ENCODE peak calls at places on chromosomes 13 and 19, in five cellular contexts. K is IMR-90, C is prostate gland, F is ovary, G is K562. W is an unnamed sample. For H3K4me1, the result is how much of the 10 kb centered on the place peaks cover.

GRCh38 chr19:3586124-3586626 is 897 bp downstream of the GIPC3 start:
- DNase-seq in G (peak), K (no peak), F (no peak), C (no peak), W (no peak)

GRCh38 chr13:65112123-65113075 is 2117.7 kb downstream of the PCDH9 start:
- DNase-seq in C (no peak), F (no peak), K (peak), G (no peak), W (no peak)

GRCh38 chr13:109715902-109716301 is 70.5 kb downstream of the IRS2 start:
- DNase-seq in G (no peak), C (no peak), K (peak), F (no peak), W (no peak)

GRCh38 chr19:18763674-18764590 is 27.2 kb downstream of the COMP start:
- DNase-seq in C (peak), F (no peak), K (peak), G (peak), W (no peak)

GRCh38 chr19:50750010-50750409 is 20.3 kb upstream of the GPR32 start:
- DNase-seq in G (no peak), C (no peak), F (no peak), K (no peak), W (no peak)

GRCh38 chr13:50208826-50209335 is 193.6 kb downstream of the KCNRG start:
- DNase-seq in F (no peak), K (peak), G (peak), C (no peak), W (peak)

GRCh38 chr13:97856001-97856675 is 97.3 kb upstream of the IPO5 start:
- DNase-seq in F (peak), G (no peak), K (no peak), C (no peak), W (no peak)

GRCh38 chr13:109199280-109199679 is 569.9 kb downstream of the MYO16 start:
- DNase-seq in K (no peak), G (no peak), C (no peak), F (no peak), W (no peak)

GRCh38 chr13:68380041-68380973 is 1150.2 kb upstream of the PCDH9 start:
- DNase-seq in F (no peak), K (no peak), C (no peak), G (no peak), W (no peak)

GRCh38 chr19:5891938-5892771 is 11.4 kb downstream of the NDUFA11 start:
- DNase-seq in C (no peak), G (peak), K (peak), F (no peak), W (peak)

GRCh38 chr19:48618916-48619691 is at the start of the genes RPL18 and SPHK2:
- DNase-seq in K (peak), C (peak), G (peak), F (peak), W (peak)

DNA sequence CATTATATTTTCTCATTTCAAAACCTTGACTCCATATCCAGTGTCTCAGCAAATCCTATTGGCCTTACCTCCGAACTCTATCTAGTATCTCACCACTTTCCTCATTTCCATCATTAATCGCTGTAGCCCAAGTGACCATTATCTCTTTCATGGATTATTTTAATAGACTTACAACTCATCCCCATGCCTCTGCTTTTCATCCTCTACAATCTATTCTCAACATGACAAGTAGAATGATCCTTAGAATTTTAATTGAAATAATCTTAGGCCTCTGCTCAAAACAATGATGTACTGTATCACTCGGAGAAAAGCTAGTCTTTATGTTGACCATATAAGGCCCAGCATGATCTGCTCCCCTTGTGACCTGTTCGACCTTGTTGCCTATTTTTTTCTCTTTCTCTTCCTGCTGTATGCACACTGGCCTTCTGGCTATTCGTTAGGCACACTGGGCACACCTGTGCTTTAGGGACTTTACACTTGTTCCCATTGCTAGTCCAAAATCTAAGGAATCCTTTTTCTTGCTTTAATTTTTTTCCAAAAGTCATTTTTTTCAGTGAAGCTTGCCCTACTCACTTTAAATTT is 21.4 kb downstream of the DNAJC15 start:
- DNase-seq in C (no peak), K (no peak), G (no peak), F (no peak), W (no peak)
- H3K27ac ChIP-seq in C (no peak), K (no peak), G (no peak), F (no peak), W (peak)

GRCh38 chr13:44437356-44438233 is 64.0 kb downstream of the SERP2 start:
- DNase-seq in F (no peak), G (no peak), K (peak), C (no peak), W (no peak)

GRCh38 chr13:44434441-44435141 is 61.0 kb downstream of the SERP2 start:
- DNase-seq in G (no peak), K (no peak), F (no peak), C (no peak), W (no peak)

GRCh38 chr13:44433863-44434262 is 60.2 kb downstream of the SERP2 start:
- DNase-seq in F (no peak), C (no peak), K (no peak), G (no peak), W (no peak)

GRCh38 chr13:44436589-44437337 is 63.1 kb downstream of the SERP2 start:
- DNase-seq in F (peak), C (peak), G (peak), K (peak), W (peak)

DNA sequence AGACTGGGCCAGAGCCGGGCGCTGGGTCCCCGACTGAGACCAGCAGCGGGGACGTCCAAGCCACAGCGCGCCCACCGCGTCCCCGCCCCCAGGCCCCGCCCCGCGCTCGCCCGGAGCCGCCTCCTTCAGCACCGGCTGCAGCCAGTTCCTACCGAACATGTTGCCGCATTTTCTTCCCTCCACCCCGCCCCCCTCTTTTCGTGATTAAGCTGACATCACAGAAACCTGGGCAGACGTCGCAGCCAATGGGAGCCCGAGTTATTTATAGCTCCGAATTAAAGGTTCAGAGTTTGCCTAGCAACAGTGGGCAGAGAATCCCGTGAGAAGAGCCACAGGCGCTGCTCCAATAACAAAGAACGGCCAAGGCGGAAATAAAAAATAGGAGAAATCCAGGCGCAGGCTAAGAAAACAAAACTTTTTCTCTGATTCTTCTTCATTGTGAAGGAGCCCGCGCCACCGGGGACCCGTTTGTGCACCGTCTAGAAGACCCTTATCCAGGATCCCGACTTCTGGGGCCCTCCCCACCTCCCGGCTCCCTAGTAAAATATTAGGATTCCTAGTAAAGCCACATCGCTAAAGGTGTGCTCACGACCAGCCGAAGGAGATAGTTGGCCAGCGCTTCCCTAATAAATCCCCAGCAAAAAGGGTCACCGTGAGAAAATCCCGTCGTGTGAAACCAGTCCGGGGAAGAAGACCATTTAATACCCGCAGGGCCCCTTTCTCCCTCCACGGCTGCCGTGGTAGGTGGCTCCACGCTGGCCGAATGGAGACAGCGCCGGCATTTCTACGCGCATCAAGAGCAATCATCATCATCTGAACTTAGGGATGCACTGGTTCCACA is 61.7 kb downstream of the SERP2 start:
- DNase-seq in C (peak), K (peak), G (peak), F (peak), W (peak)
- TF ChIP-seq POLR2A in C (peak), K (peak), G (peak), F (peak), W (peak)

GRCh38 chr19:37935341-37935740 is 28.3 kb downstream of the SIPA1L3 start:
- DNase-seq in F (no peak), G (no peak), K (no peak), C (no peak), W (no peak)

GRCh38 chr19:37933965-37934364 is 27.0 kb downstream of the SIPA1L3 start:
- DNase-seq in F (no peak), G (no peak), K (peak), C (no peak), W (peak)

GRCh38 chr19:37936166-37936565 is 29.2 kb downstream of the SIPA1L3 start:
- DNase-seq in F (no peak), C (peak), K (no peak), G (no peak), W (peak)

GRCh38 chr19:37938379-37938778 is 31.4 kb downstream of the SIPA1L3 start:
- DNase-seq in K (no peak), C (no peak), F (no peak), G (no peak), W (no peak)

DNA sequence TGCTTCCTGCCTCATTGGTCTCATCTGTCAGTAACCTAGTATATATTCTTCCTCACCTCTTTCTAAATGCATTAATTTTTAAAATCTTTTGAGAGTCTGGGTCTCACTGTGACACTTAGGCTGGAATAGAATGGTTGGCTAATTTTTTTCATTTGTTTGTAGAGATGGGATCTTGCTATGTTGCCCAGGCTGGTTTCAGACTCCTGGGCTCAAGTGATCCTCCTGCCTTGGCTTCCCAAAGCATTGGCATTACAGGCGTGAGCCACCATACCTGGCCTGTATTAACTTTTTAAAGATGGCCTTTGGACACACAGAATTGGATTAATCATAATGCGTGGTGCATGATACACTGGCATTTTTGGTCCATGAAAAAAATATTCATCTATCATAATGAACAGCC is 29.9 kb downstream of the SIPA1L3 start:
- DNase-seq in C (no peak), F (no peak), K (no peak), G (no peak), W (no peak)
- H3K4me1 ChIP-seq in C (under half), F (under half), K (under half), G (under half), W (under half)

GRCh38 chr13:58592052-58592451 is 960.5 kb downstream of the PCDH17 start:
- DNase-seq in C (no peak), F (no peak), K (no peak), G (no peak), W (no peak)
- H3K27ac ChIP-seq in C (no peak), F (no peak), K (no peak), G (no peak), W (no peak)

DNA sequence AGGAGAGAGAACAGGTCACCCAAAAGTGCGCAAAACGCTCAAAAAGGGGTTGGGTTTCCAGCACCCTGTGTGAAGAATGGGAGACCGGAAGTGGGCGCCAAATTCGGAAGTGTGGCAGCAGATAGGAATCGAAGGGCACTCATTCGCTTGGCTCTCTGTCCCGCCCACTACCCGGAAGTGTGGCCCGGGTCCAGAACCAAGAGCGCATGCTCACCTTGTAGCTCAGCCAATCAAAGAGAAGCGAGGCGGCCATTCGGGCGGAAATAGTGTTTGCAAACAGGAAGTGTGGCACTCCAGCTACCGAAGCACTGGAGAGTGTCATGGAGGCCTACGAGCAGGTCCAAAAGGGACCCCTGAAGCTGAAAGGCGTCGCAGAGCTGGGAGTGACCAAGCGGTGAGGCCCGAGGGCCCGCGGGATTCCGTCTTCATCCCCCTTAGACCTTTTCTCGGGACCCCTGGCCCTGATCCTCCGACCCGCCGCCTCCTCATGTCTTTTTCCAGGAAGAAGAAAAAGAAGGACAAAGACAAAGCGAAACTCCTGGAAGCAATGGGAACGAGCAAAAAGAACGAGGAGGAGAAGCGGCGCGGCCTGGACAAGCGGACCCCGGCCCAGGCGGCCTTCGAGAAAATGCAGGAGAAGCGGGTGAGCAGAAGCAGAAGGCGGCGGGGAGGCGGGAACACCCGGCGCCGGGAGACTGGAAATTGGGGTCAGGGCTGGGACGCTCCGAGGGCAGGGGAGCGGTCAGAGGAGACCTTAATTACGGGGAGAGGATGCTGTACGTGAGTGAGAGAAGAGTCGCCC is at the start of gene FAM32A:
- DNase-seq in K (peak), C (peak), G (peak), F (peak), W (peak)
- TF ChIP-seq POLR2A in K (peak), C (peak), G (peak), F (peak), W (no peak)

GRCh38 chr19:10419646-10420443 is 493 bp upstream of the PDE4A start:
- DNase-seq in G (peak), C (no peak), F (no peak), K (peak), W (no peak)

GRCh38 chr19:10421981-10422461 is 1.7 kb downstream of the PDE4A start:
- DNase-seq in G (no peak), K (no peak), F (no peak), C (no peak), W (no peak)

GRCh38 chr19:10419200-10419645 is 1.1 kb upstream of the PDE4A start:
- DNase-seq in K (no peak), C (no peak), F (no peak), G (peak), W (no peak)

GRCh38 chr19:10421240-10421948 is 1.1 kb downstream of the PDE4A start:
- DNase-seq in K (no peak), G (no peak), C (no peak), F (no peak), W (no peak)

GRCh38 chr19:10420444-10421239 is at the start of gene PDE4A:
- DNase-seq in C (no peak), K (no peak), F (no peak), G (peak), W (no peak)
- H3K4me1 ChIP-seq in C (under half), K (under half), F (under half), G (half or more), W (half or more)

W was measured in stomach.